ENCODE peak calls at places on chromosomes 6 and 20, in eight cellular contexts. F is substantia nigra; I is activated T-helper 9 cell treated with anti-CD3 and anti-CD28 coated beads, Interleukin-2, amount 50 U/mL, for 16 hours; X is stimulated activated naive B cell treated with anti-CD40 and anti-IgM and Interleukin-4, amounts not matched to agents 10 μg/mL and 1 μg/mL and 100 μg/mL, for 72 hours; Q is ACHN; J is endothelial cell; D is AG20443; L is activated T-helper 1 cell treated with anti-CD3 and anti-CD28 coated beads, Interleukin-2, amount 50 U/mL, for 16 hours. Z is an unnamed sample.

GRCh38 chr20:3846378-3846739 is 275 bp upstream of the MAVS start:
- DNase-seq in F (no peak), I (no peak), X (no peak), Q (no peak), J (no peak), D (no peak), L (no peak), Z (no peak)

GRCh38 chr6:90062667-90063066 is 168.4 kb downstream of the GJA10 start:
- DNase-seq in F (no peak), I (no peak), X (no peak), Q (no peak), J (no peak), D (no peak), L (no peak), Z (peak)

GRCh38 chr6:14108571-14109410 is 8.8 kb upstream of the CD83 start:
- DNase-seq in F (no peak), I (peak), X (peak), Q (no peak), J (no peak), D (no peak), L (no peak), Z (no peak)

GRCh38 chr20:57928181-57928967 is 218.6 kb upstream of the PMEPA1 start:
- DNase-seq in F (no peak), I (no peak), X (no peak), Q (no peak), J (no peak), D (peak), L (no peak), Z (no peak)

GRCh38 chr6:1257778-1258177 is 54.1 kb upstream of the FOXQ1 start:
- DNase-seq in F (no peak), I (no peak), X (no peak), Q (no peak), J (no peak), D (no peak), L (no peak), Z (no peak)

GRCh38 chr6:154236646-154237236 is 119.9 kb downstream of the IPCEF1 start:
- DNase-seq in F (no peak), I (no peak), X (no peak), Q (no peak), J (no peak), D (no peak), L (no peak), Z (no peak)

GRCh38 chr6:133889557-133890301 is 816 bp downstream of the TCF21 start:
- DNase-seq in F (no peak), I (no peak), X (peak), Q (no peak), J (peak), D (no peak), L (no peak), Z (no peak)

GRCh38 chr6:90458353-90459224 is 128.3 kb downstream of the MAP3K7 start:
- DNase-seq in F (no peak), I (peak), X (no peak), Q (no peak), J (no peak), D (no peak), L (peak), Z (no peak)

Z was measured in iris pigment epithelial cell.